ENCODE peak calls at places on chromosomes 1 and 21, in six cellular contexts. M, R, J, X, W and T are unnamed samples.

GRCh38 chr1:225870883-225871282 is 11.3 kb downstream of the TMEM63A start:
- DNase-seq in X (no peak), W (no peak), J (no peak), M (no peak), R (no peak), T (peak; percentile 24)

GRCh38 chr1:116203192-116203723 is 92.1 kb downstream of the MAB21L3 start:
- DNase-seq in J (no peak), M (no peak), X (no peak), W (peak; percentile 3), R (peak; percentile 17), T (no peak)

GRCh38 chr1:225318706-225319575 is 108.9 kb downstream of the LBR start:
- DNase-seq in M (peak; percentile 41), W (peak; percentile 36), J (peak; percentile 57), R (peak; percentile 36), X (peak; percentile 19), T (peak; percentile 65)

GRCh38 chr1:58788259-58788658 is 4.4 kb upstream of the JUN start:
- DNase-seq in X (no peak), J (no peak), M (no peak), W (no peak), R (no peak), T (no peak)

GRCh38 chr1:186183219-186183618 is 191.8 kb downstream of the TPR start:
- DNase-seq in W (peak; percentile 94), X (no peak), J (no peak), R (peak; percentile 68), M (no peak), T (no peak)

GRCh38 chr1:243844186-243844585 is 5.9 kb downstream of the AKT3 start:
- DNase-seq in R (no peak), W (no peak), J (no peak), X (no peak), M (no peak), T (no peak)

GRCh38 chr1:203153989-203154821 is 21.4 kb downstream of the MYBPH start:
- DNase-seq in R (peak; percentile 69), X (no peak), W (peak; percentile 88), M (peak; percentile 94), J (no peak), T (no peak)

GRCh38 chr1:232963366-232963765 is 13.0 kb downstream of the NTPCR start:
- DNase-seq in X (no peak), J (no peak), R (peak; percentile 42), W (no peak), M (no peak), T (no peak)

GRCh38 chr1:240595476-240595875 is 16.5 kb downstream of the GREM2 start:
- DNase-seq in W (no peak), J (no peak), R (no peak), M (no peak), X (no peak), T (no peak)

GRCh38 chr1:36151133-36151844 is 2.0 kb upstream of the TRAPPC3 start:
- DNase-seq in J (no peak), W (no peak), R (no peak), M (no peak), X (no peak), T (no peak)
- H3K4me3 ChIP-seq in J (no peak overlapping the region), W (no peak overlapping the region), R (no peak overlapping the region), M (no peak overlapping the region), X (peak overlapping the region; percentile 36), T (no peak overlapping the region)

GRCh38 chr21:25036775-25037174 is 570.5 kb downstream of the MRPL39 start:
- DNase-seq in W (no peak), M (no peak), R (no peak), J (no peak), X (no peak), T (no peak)

GRCh38 chr21:25039461-25040380 is 567.6 kb downstream of the MRPL39 start:
- DNase-seq in J (peak; percentile 27), X (no peak), M (no peak), R (peak; percentile 42), W (no peak), T (no peak)
- H3K4me3 ChIP-seq in J (no peak overlapping the region), X (no peak overlapping the region), M (no peak overlapping the region), R (no peak overlapping the region), W (no peak overlapping the region), T (no peak overlapping the region)

GRCh38 chr1:219928791-219929118 is 398 bp upstream of the SLC30A10 start:
- DNase-seq in W (no peak), R (no peak), M (peak; percentile 69), J (no peak), X (no peak), T (no peak)
- H3K4me3 ChIP-seq in W (no peak overlapping the region), R (no peak overlapping the region), M (no peak overlapping the region), J (peak overlapping the region; percentile 81), X (no peak overlapping the region), T (peak overlapping the region; percentile 74)

GRCh38 chr1:197912739-197913494 is 4.3 kb upstream of the LHX9 start:
- DNase-seq in R (no peak), W (no peak), X (no peak), J (no peak), M (no peak), T (no peak)

GRCh38 chr1:197909346-197909745 is 6.9 kb downstream of the C1orf53 start:
- DNase-seq in R (no peak), X (no peak), M (no peak), W (no peak), J (no peak), T (no peak)

GRCh38 chr1:197910120-197911110 is 6.8 kb upstream of the LHX9 start:
- DNase-seq in J (no peak), M (no peak), X (no peak), W (no peak), R (no peak), T (no peak)

GRCh38 chr1:197911857-197912696 is 5.1 kb upstream of the LHX9 start:
- DNase-seq in W (no peak), R (no peak), X (no peak), J (no peak), M (no peak), T (no peak)

DNA sequence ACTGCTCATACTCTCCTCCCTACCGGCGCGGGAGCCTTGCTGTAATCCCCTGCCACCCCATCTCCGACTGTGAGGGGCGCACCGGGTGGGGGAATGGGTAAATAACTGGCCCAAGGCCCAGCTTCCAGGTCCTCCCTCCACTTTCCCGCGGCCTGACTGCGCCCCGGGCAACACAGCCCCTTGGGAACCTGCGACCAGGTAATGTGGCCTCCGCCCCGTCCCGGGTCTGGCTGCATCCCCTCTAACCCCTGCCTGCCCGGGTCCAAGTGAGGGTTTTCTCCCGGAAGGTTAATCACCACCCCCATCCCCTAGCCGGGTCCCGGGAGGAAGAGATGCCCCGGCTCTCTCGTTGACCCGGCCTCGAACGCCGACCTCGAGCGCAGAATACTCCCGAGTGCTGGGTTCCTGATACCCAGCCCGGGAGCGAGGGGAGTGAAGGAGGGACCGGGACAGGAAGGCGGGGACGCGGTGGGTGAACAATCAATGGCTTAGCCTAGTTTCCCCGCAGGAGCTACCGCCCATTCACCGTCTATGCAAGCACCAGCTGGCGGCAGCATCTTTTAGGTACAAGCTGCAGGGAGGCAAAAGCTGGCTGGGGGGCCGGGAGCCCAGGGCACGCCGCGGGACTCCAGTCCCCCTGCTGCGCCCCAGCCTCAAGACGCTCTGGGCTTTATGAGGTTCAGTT is 5.9 kb upstream of the LHX9 start:
- DNase-seq in M (peak; percentile 92), W (no peak), X (no peak), R (no peak), J (no peak), T (no peak)
- H3K4me3 ChIP-seq in M (peak overlapping the region; percentile 56), W (no peak overlapping the region), X (no peak overlapping the region), R (no peak overlapping the region), J (peak overlapping the region; percentile 22), T (no peak overlapping the region)

GRCh38 chr1:31064685-31065309 is 720 bp downstream of the PUM1 start:
- DNase-seq in W (no peak), J (no peak), R (peak; percentile 11), X (peak; percentile 16), M (peak; percentile 67), T (no peak)

GRCh38 chr1:31063636-31064035 is 1.9 kb downstream of the PUM1 start:
- DNase-seq in J (no peak), M (peak; percentile 53), W (peak; percentile 59), R (peak; percentile 54), X (no peak), T (no peak)

GRCh38 chr1:31065310-31066217 is at the start of gene PUM1:
- DNase-seq in M (peak; percentile 99), R (peak; percentile 97), W (peak; percentile 99), J (peak; percentile 100), X (peak; percentile 98), T (peak; percentile 99)

GRCh38 chr1:31062867-31063380 is 2.6 kb downstream of the PUM1 start:
- DNase-seq in M (no peak), R (no peak), X (no peak), W (no peak), J (no peak), T (no peak)

DNA sequence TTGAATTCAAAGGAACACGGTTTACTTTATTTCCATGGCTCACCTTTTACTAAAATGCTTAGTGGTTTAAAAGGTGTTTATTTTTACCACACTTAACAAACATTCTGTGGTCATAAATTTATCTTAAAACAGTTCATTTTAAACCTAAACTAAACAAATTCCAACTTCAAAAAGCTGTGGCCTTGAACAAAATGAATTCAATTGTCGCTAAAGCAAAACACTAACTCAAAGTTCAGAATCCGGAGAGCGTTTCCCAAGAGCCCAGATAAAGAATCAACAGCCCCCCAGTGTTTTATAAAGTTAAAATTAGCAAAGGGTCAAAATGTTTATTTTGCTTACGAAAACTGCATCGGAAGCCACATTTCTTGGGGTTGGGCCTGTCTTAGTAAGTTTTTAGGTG is 1.4 kb downstream of the PUM1 start:
- DNase-seq in M (peak; percentile 15), J (no peak), X (no peak), R (no peak), W (no peak), T (no peak)
- H3K4me3 ChIP-seq in M (peak overlapping the region; percentile 84), J (peak overlapping the region; percentile 96), X (peak overlapping the region; percentile 79), R (peak overlapping the region; percentile 91), W (peak overlapping the region; percentile 72), T (peak overlapping the region; percentile 88)

DNA sequence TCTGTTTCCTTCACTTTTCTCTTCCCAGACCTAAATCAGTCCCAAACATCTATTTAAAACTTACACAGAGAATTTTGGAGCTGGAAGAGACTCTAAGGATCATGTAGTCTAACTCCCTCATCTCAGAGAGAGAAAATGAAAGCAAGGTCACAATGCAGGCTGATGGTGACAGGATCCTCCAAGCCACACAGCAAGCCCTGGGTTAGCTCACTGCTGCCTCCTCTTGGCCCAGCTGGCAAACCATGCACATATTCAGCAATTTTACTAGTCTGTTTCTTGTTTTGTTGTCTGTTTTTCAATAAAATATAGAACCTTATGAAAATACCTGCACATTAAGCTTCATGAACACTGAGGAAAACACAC is 27.7 kb upstream of the LY9 start:
- DNase-seq in J (peak; percentile 25), R (no peak), W (peak; percentile 40), M (no peak), X (peak; percentile 83), T (no peak)
- H3K4me3 ChIP-seq in J (no peak overlapping the region), R (no peak overlapping the region), W (no peak overlapping the region), M (peak overlapping the region; percentile 53), X (peak overlapping the region; percentile 31), T (no peak overlapping the region)

GRCh38 chr1:110211503-110212164 is 1.5 kb downstream of the KCNC4 start:
- DNase-seq in W (peak; percentile 16), M (peak; percentile 54), R (peak; percentile 12), J (no peak), X (no peak), T (no peak)

GRCh38 chr1:110210604-110211502 is 739 bp downstream of the KCNC4 start:
- DNase-seq in R (peak; percentile 46), J (no peak), M (peak; percentile 93), W (peak; percentile 48), X (peak; percentile 52), T (no peak)

GRCh38 chr1:110208916-110209650 is 1.0 kb upstream of the KCNC4 start:
- DNase-seq in X (no peak), M (peak; percentile 81), W (no peak), R (no peak), J (no peak), T (no peak)

GRCh38 chr1:110207831-110208230 is 2.3 kb upstream of the KCNC4 start:
- DNase-seq in J (no peak), R (peak; percentile 26), W (peak; percentile 22), M (peak; percentile 97), X (peak; percentile 83), T (peak; percentile 66)

GRCh38 chr1:110209715-110210603 is at the start of gene KCNC4:
- DNase-seq in M (peak; percentile 99), R (peak; percentile 77), W (peak; percentile 61), X (peak; percentile 91), J (no peak), T (peak; percentile 87)
- H3K4me3 ChIP-seq in M (peak within 1 kb of the TSS; percentile 69), R (peak within 1 kb of the TSS; percentile 39), W (peak within 1 kb of the TSS; percentile 56), X (peak within 1 kb of the TSS; percentile 73), J (peak within 1 kb of the TSS; percentile 64), T (peak within 1 kb of the TSS; percentile 58)